ENCODE peak calls at places on chromosomes 1 and 21, in ten cellular contexts. H is EL; G is NCI-H345; W is T-helper 17 cell; O is EH; X is Calu3; L is T-helper 22 cell; I is M059J; R is heart right ventricle; N is stimulated activated CD4-positive, alpha-beta T cell treated with anti-CD3 and anti-CD28 coated beads, Interleukin-1b, Interleukin-23, amount 100 ng/mL, for 4 hours. F is an unnamed sample.

GRCh38 chr1:61081135-61081636 is 1.2 kb upstream of the NFIA start:
- DNase-seq in O (no peak), X (peak; percentile 30), L (no peak), I (no peak), H (no peak), G (peak; percentile 37), W (no peak), R (no peak), N (no peak), F (no peak)

GRCh38 chr21:44868707-44869106 is 4.8 kb downstream of the PTTG1IP start:
- DNase-seq in H (no peak), I (no peak), R (peak; percentile 2), L (no peak), O (no peak), N (no peak), X (no peak), G (no peak), W (no peak), F (no peak)

GRCh38 chr1:193338194-193338593 is 151.8 kb upstream of the B3GALT2 start:
- DNase-seq in G (no peak), R (no peak), O (peak; percentile 59), W (no peak), H (peak; percentile 36), X (no peak), L (no peak), N (no peak), I (peak; percentile 36), F (no peak)

GRCh38 chr1:176894450-176894849 is 270.1 kb downstream of the ASTN1 start:
- DNase-seq in X (no peak), R (no peak), H (no peak), N (no peak), W (no peak), O (no peak), G (no peak), I (no peak), L (no peak), F (no peak)

GRCh38 chr1:22711071-22711470 is 432 bp downstream of the EPHB2 start:
- DNase-seq in O (no peak), N (no peak), L (no peak), I (no peak), W (no peak), H (no peak), R (no peak), G (no peak), X (no peak), F (no peak)

GRCh38 chr1:113641396-113641795 is 117.9 kb downstream of the PHTF1 start:
- DNase-seq in G (no peak), H (no peak), W (no peak), O (no peak), I (no peak), N (no peak), L (no peak), X (no peak), R (no peak), F (no peak)

GRCh38 chr1:100794719-100795645 is 75.4 kb downstream of the VCAM1 start:
- DNase-seq in L (no peak), O (peak; percentile 45), X (no peak), G (no peak), W (no peak), H (peak; percentile 40), I (peak; percentile 18), R (no peak), N (no peak), F (no peak)

GRCh38 chr1:12220890-12221289 is 8.9 kb upstream of the VPS13D start:
- DNase-seq in L (no peak), H (no peak), G (no peak), W (no peak), R (no peak), N (no peak), X (no peak), I (no peak), O (no peak), F (no peak)

GRCh38 chr1:97145321-97145956 is 423.9 kb downstream of the PTBP2 start:
- DNase-seq in W (no peak), O (peak; percentile 89), X (no peak), H (peak; percentile 84), R (no peak), L (no peak), G (peak; percentile 2), I (peak; percentile 90), N (no peak), F (no peak)

GRCh38 chr1:46630719-46631118 is 14.1 kb upstream of the MOB3C start:
- DNase-seq in I (no peak), H (no peak), L (no peak), X (no peak), O (no peak), W (no peak), N (no peak), R (no peak), G (no peak), F (no peak)

GRCh38 chr1:31507676-31508530 is 68.4 kb upstream of the TINAGL1 start:
- DNase-seq in G (no peak), O (no peak), L (no peak), I (no peak), N (no peak), H (no peak), W (no peak), R (no peak), X (no peak), F (no peak)

GRCh38 chr1:115198938-115199337 is 109.6 kb upstream of the TSPAN2 start:
- DNase-seq in L (no peak), R (no peak), O (peak; percentile 85), G (no peak), W (no peak), I (peak; percentile 36), N (no peak), H (peak; percentile 63), X (no peak), F (no peak)

GRCh38 chr21:33109574-33110339 is 39.8 kb downstream of the OLIG1 start:
- DNase-seq in N (peak; percentile 21), X (no peak), R (no peak), G (peak; percentile 19), H (no peak), O (no peak), W (no peak), L (no peak), I (no peak), F (no peak)

GRCh38 chr1:23695667-23696066 is 4.1 kb downstream of the RPL11 start:
- DNase-seq in L (no peak), W (no peak), R (no peak), O (no peak), N (no peak), H (no peak), I (no peak), G (no peak), X (no peak), F (no peak)

GRCh38 chr1:236165238-236165981 is 23.1 kb downstream of the GPR137B start:
- DNase-seq in N (no peak), R (no peak), X (no peak), H (no peak), O (no peak), L (no peak), G (no peak), W (no peak), I (no peak), F (no peak)

GRCh38 chr1:7253118-7253480 is 467.8 kb downstream of the CAMTA1 start:
- DNase-seq in X (no peak), H (peak; percentile 64), G (no peak), W (no peak), O (peak; percentile 36), I (peak; percentile 84), R (no peak), N (no peak), L (no peak), F (no peak)

GRCh38 chr1:246483204-246483933 is 23.7 kb downstream of the SMYD3 start:
- DNase-seq in L (no peak), X (no peak), N (no peak), W (no peak), O (peak; percentile 60), H (peak; percentile 31), G (no peak), I (peak; percentile 22), R (no peak), F (no peak)

GRCh38 chr1:230499496-230499895 is 73.4 kb upstream of the PGBD5 start:
- DNase-seq in W (no peak), R (no peak), I (no peak), L (no peak), G (no peak), O (no peak), H (no peak), N (no peak), X (no peak), F (no peak)

GRCh38 chr1:32948905-32949304 is 15.7 kb downstream of the RNF19B start:
- DNase-seq in I (peak; percentile 31), N (no peak), L (no peak), X (no peak), H (no peak), W (no peak), O (no peak), R (no peak), G (no peak), F (no peak)

GRCh38 chr1:111570781-111571181 is 48.8 kb upstream of the RAP1A start:
- DNase-seq in I (peak; percentile 64), X (no peak), O (peak; percentile 13), R (no peak), L (peak; percentile 1), N (peak; percentile 8), G (no peak), W (no peak), H (peak; percentile 41), F (peak; percentile 66)

GRCh38 chr1:22553104-22553880 is 10.0 kb upstream of the EPHA8 start:
- DNase-seq in O (no peak), H (no peak), N (no peak), I (no peak), X (no peak), W (no peak), L (no peak), R (no peak), G (no peak), F (no peak)

GRCh38 chr1:187270256-187270655 is 441.5 kb downstream of the PLA2G4A start:
- DNase-seq in O (no peak), R (no peak), H (peak; percentile 4), L (no peak), I (no peak), W (no peak), X (no peak), G (no peak), N (no peak), F (no peak)

GRCh38 chr21:44846485-44847260 is 26.8 kb downstream of the PTTG1IP start:
- DNase-seq in I (peak; percentile 39), X (no peak), N (peak; percentile 21), H (peak; percentile 54), W (no peak), L (no peak), G (no peak), R (no peak), O (peak; percentile 62), F (peak; percentile 44)

GRCh38 chr1:111733996-111734369 is 5.2 kb downstream of the INKA2 start:
- DNase-seq in I (no peak), G (no peak), R (no peak), O (no peak), L (no peak), X (no peak), H (no peak), W (no peak), N (no peak), F (no peak)

GRCh38 chr1:48109390-48110009 is 112.3 kb upstream of the TRABD2B start:
- DNase-seq in L (no peak), N (no peak), O (peak; percentile 55), W (no peak), I (peak; percentile 45), X (peak; percentile 44), G (peak; percentile 70), R (no peak), H (peak; percentile 31), F (peak; percentile 15)

GRCh38 chr1:5142389-5142788 is 488.0 kb downstream of the AJAP1 start:
- DNase-seq in G (no peak), L (no peak), O (no peak), N (no peak), X (no peak), R (no peak), I (no peak), W (no peak), H (no peak), F (no peak)

GRCh38 chr1:200206340-200206739 is 178.8 kb downstream of the NR5A2 start:
- DNase-seq in G (no peak), O (peak; percentile 84), I (peak; percentile 86), H (peak; percentile 77), X (no peak), L (no peak), R (no peak), W (no peak), N (no peak), F (no peak)

GRCh38 chr1:68087184-68087583 is 36.8 kb upstream of the DIRAS3 start:
- DNase-seq in W (no peak), X (no peak), O (no peak), H (peak; percentile 22), N (no peak), I (peak; percentile 7), R (no peak), L (no peak), G (no peak), F (no peak)

F was measured in CD8-positive, alpha-beta memory T cell.